ENCODE peak calls at places on chromosomes 1 and 21, in six cellular contexts. One of them, this sample, is unnamed. For H3K79me1, the result is how much of the 10 kb centered on the place peaks cover.

GRCh38 chr1:21447311-21447710 is 7.4 kb downstream of the NBPF3 start:
- DNase-seq in mesenchymal stem cell: peak
- DNase-seq in IMR-90: no peak
- DNase-seq in H1: no peak
- DNase-seq in neuronal stem cell: no peak
- DNase-seq in mesendoderm: no peak
- DNase-seq in this sample: peak

GRCh38 chr1:12708956-12709555 is 6.9 kb upstream of the AADACL3 start:
- DNase-seq in mesenchymal stem cell: no peak
- DNase-seq in mesendoderm: no peak
- DNase-seq in H1: no peak
- DNase-seq in IMR-90: no peak
- DNase-seq in neuronal stem cell: no peak
- DNase-seq in this sample: peak

GRCh38 chr1:115531806-115532359 is 109.9 kb upstream of the VANGL1 start:
- DNase-seq in neuronal stem cell: no peak
- DNase-seq in mesendoderm: no peak
- DNase-seq in IMR-90: no peak
- DNase-seq in H1: no peak
- DNase-seq in mesenchymal stem cell: no peak
- DNase-seq in this sample: no peak

GRCh38 chr1:30405081-30405480 is 318.3 kb downstream of the MATN1 start:
- DNase-seq in mesendoderm: no peak
- DNase-seq in IMR-90: no peak
- DNase-seq in neuronal stem cell: no peak
- DNase-seq in H1: no peak
- DNase-seq in mesenchymal stem cell: no peak
- DNase-seq in this sample: no peak

GRCh38 chr1:183757061-183757460 is 47.9 kb upstream of the RGL1 start:
- DNase-seq in H1: no peak
- DNase-seq in mesendoderm: no peak
- DNase-seq in mesenchymal stem cell: peak
- DNase-seq in neuronal stem cell: no peak
- DNase-seq in IMR-90: peak
- DNase-seq in this sample: no peak

GRCh38 chr1:44681905-44682900 is 7.7 kb downstream of the ARMH1 start:
- DNase-seq in mesendoderm: no peak
- DNase-seq in H1: peak
- DNase-seq in neuronal stem cell: no peak
- DNase-seq in mesenchymal stem cell: no peak
- DNase-seq in IMR-90: no peak
- DNase-seq in this sample: no peak

GRCh38 chr21:28230559-28230958 is 762.1 kb downstream of the LTN1 start:
- DNase-seq in neuronal stem cell: no peak
- DNase-seq in H1: no peak
- DNase-seq in IMR-90: peak
- DNase-seq in mesendoderm: no peak
- DNase-seq in mesenchymal stem cell: peak
- DNase-seq in this sample: no peak

GRCh38 chr1:11782127-11782708 is 20.2 kb downstream of the C1orf167 start:
- DNase-seq in mesenchymal stem cell: no peak
- DNase-seq in neuronal stem cell: no peak
- DNase-seq in IMR-90: no peak
- DNase-seq in mesendoderm: no peak
- DNase-seq in H1: no peak
- DNase-seq in this sample: no peak

GRCh38 chr21:46159390-46159789 is 4.0 kb upstream of the FTCD start:
- DNase-seq in neuronal stem cell: no peak
- DNase-seq in mesenchymal stem cell: no peak
- DNase-seq in IMR-90: no peak
- DNase-seq in mesendoderm: no peak
- DNase-seq in H1: peak
- DNase-seq in this sample: no peak

GRCh38 chr1:161207173-161207572 is 5.0 kb downstream of the NDUFS2 start:
- DNase-seq in mesendoderm: no peak
- DNase-seq in H1: no peak
- DNase-seq in neuronal stem cell: no peak
- DNase-seq in mesenchymal stem cell: peak
- DNase-seq in IMR-90: peak
- DNase-seq in this sample: no peak

GRCh38 chr1:107593436-107594209 is 371.4 kb downstream of the VAV3 start:
- DNase-seq in mesendoderm: no peak
- DNase-seq in mesenchymal stem cell: no peak
- DNase-seq in H1: no peak
- DNase-seq in neuronal stem cell: no peak
- DNase-seq in IMR-90: no peak
- DNase-seq in this sample: peak

GRCh38 chr1:72439036-72439435 is 156.7 kb upstream of the NEGR1 start:
- DNase-seq in IMR-90: peak
- DNase-seq in H1: no peak
- DNase-seq in neuronal stem cell: no peak
- DNase-seq in mesendoderm: no peak
- DNase-seq in mesenchymal stem cell: no peak
- DNase-seq in this sample: no peak
- H3K79me1 ChIP-seq in IMR-90: under half
- H3K79me1 ChIP-seq in H1: under half
- H3K79me1 ChIP-seq in neuronal stem cell: under half
- H3K79me1 ChIP-seq in mesendoderm: under half
- H3K79me1 ChIP-seq in mesenchymal stem cell: under half
- H3K79me1 ChIP-seq in this sample: under half

GRCh38 chr1:93678966-93679480 is 2.6 kb downstream of the BCAR3 start:
- DNase-seq in IMR-90: no peak
- DNase-seq in H1: no peak
- DNase-seq in neuronal stem cell: no peak
- DNase-seq in mesendoderm: peak
- DNase-seq in mesenchymal stem cell: peak
- DNase-seq in this sample: peak

GRCh38 chr1:93681095-93681548 is 515 bp downstream of the BCAR3 start:
- DNase-seq in mesenchymal stem cell: peak
- DNase-seq in IMR-90: peak
- DNase-seq in neuronal stem cell: no peak
- DNase-seq in mesendoderm: no peak
- DNase-seq in H1: peak
- DNase-seq in this sample: no peak

GRCh38 chr1:93681549-93682412 is at the start of gene BCAR3:
- DNase-seq in neuronal stem cell: peak
- DNase-seq in mesendoderm: peak
- DNase-seq in mesenchymal stem cell: peak
- DNase-seq in H1: peak
- DNase-seq in IMR-90: peak
- DNase-seq in this sample: peak

GRCh38 chr1:93679546-93679945 is 2.1 kb downstream of the BCAR3 start:
- DNase-seq in mesendoderm: no peak
- DNase-seq in mesenchymal stem cell: peak
- DNase-seq in IMR-90: peak
- DNase-seq in neuronal stem cell: no peak
- DNase-seq in H1: no peak
- DNase-seq in this sample: no peak

DNA sequence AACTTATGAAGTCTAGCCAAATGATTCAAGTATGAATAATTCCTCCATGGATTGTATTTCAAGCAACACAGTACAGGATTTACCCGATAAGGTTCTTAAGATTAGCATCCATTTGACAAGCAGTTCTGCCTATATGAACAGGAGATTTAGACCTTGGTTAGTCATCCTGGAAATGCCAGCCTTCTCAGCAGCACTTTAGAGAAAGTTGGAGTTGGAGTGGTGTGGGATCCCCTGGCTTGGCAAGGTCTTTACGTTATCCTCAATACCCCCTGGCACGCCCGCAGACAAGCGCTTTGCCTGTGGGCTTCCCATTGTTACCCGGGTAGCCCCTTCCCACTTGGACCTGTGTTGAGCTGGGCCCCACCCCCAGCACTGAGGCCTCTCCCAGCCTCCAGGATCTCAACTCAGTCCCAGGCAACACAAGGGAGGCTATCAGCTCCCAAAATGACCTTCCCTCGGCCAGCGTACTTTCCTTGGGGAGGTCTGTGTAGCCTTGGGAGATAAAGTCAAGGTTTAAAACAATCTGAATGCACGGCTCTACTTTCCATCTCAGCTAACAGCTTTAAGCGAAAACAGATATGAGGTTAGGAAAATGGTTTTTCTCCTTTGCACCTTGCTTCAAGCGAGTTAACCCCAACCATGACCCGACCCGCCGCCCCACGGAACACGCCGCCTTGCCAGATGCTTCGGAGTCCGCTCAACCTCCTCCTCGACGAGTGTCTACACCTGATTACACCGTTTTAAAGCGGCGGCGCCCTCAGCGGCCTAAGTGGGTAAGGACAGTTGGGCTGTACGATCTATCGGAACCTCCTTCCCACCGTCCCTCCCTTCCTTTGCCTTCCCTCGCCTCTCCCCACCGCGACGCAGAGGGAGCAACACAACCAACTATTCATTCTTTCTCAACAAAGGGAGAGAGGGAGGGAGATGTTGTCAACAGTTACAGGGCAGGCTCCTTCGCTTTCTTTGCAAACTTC is 1.2 kb downstream of the BCAR3 start:
- DNase-seq in mesendoderm: peak
- DNase-seq in mesenchymal stem cell: peak
- DNase-seq in IMR-90: peak
- DNase-seq in neuronal stem cell: peak
- DNase-seq in H1: peak
- DNase-seq in this sample: peak
- H3K4me3 ChIP-seq in mesendoderm: peak
- H3K4me3 ChIP-seq in mesenchymal stem cell: peak
- H3K4me3 ChIP-seq in IMR-90: peak
- H3K4me3 ChIP-seq in neuronal stem cell: peak
- H3K4me3 ChIP-seq in H1: peak
- H3K4me3 ChIP-seq in this sample: peak

GRCh38 chr1:2323575-2323974 is 67.8 kb downstream of the MORN1 start:
- DNase-seq in mesendoderm: no peak
- DNase-seq in IMR-90: no peak
- DNase-seq in H1: no peak
- DNase-seq in mesenchymal stem cell: no peak
- DNase-seq in neuronal stem cell: no peak
- DNase-seq in this sample: no peak
- H3K4ac ChIP-seq in mesendoderm: no peak
- H3K4ac ChIP-seq in IMR-90: no peak
- H3K4ac ChIP-seq in H1: no peak
- H3K4ac ChIP-seq in mesenchymal stem cell: no peak
- H3K4ac ChIP-seq in neuronal stem cell: no peak
- H3K4ac ChIP-seq in this sample: peak

GRCh38 chr1:32186491-32186890 is 7.0 kb downstream of the TXLNA start:
- DNase-seq in mesenchymal stem cell: no peak
- DNase-seq in H1: no peak
- DNase-seq in mesendoderm: no peak
- DNase-seq in neuronal stem cell: no peak
- DNase-seq in IMR-90: no peak
- DNase-seq in this sample: no peak

GRCh38 chr1:32182060-32182459 is 2.6 kb downstream of the TXLNA start:
- DNase-seq in IMR-90: peak
- DNase-seq in neuronal stem cell: no peak
- DNase-seq in mesenchymal stem cell: no peak
- DNase-seq in H1: no peak
- DNase-seq in mesendoderm: no peak
- DNase-seq in this sample: no peak

GRCh38 chr1:32184639-32185038 is 5.2 kb downstream of the TXLNA start:
- DNase-seq in mesendoderm: no peak
- DNase-seq in IMR-90: no peak
- DNase-seq in H1: no peak
- DNase-seq in neuronal stem cell: no peak
- DNase-seq in mesenchymal stem cell: no peak
- DNase-seq in this sample: no peak

GRCh38 chr1:32187850-32188249 is 8.4 kb downstream of the TXLNA start:
- DNase-seq in mesenchymal stem cell: no peak
- DNase-seq in mesendoderm: no peak
- DNase-seq in H1: no peak
- DNase-seq in IMR-90: no peak
- DNase-seq in neuronal stem cell: no peak
- DNase-seq in this sample: no peak

GRCh38 chr1:32186077-32186476 is 6.6 kb downstream of the TXLNA start:
- DNase-seq in H1: no peak
- DNase-seq in mesendoderm: peak
- DNase-seq in neuronal stem cell: no peak
- DNase-seq in IMR-90: no peak
- DNase-seq in mesenchymal stem cell: no peak
- DNase-seq in this sample: no peak
- H3K79me1 ChIP-seq in H1: under half
- H3K79me1 ChIP-seq in mesendoderm: under half
- H3K79me1 ChIP-seq in neuronal stem cell: under half
- H3K79me1 ChIP-seq in IMR-90: half or more
- H3K79me1 ChIP-seq in mesenchymal stem cell: under half
- H3K79me1 ChIP-seq in this sample: under half

DNA sequence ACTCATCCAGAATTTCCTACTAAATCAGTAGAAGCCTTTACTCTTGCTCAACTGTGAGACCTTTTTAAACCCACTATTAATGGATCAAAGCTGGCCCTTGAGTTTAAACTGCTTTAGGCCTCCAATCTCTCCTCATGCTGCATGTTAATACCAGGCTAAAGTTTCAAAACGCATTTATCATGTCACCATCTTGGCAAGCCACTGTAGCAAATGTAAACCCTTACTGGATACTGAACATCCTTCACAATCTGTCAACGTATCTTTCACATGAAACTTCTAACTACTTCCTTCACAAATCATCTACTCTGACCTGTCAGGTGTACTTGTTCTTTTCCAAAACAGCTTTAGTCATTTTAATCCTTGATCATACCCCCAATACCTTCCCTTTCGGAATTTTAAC is 3.0 kb downstream of the PAXBP1 start:
- DNase-seq in mesenchymal stem cell: no peak
- DNase-seq in mesendoderm: no peak
- DNase-seq in IMR-90: peak
- DNase-seq in H1: no peak
- DNase-seq in neuronal stem cell: no peak
- DNase-seq in this sample: no peak
- H3K4me3 ChIP-seq in mesenchymal stem cell: no peak
- H3K4me3 ChIP-seq in mesendoderm: no peak
- H3K4me3 ChIP-seq in IMR-90: no peak
- H3K4me3 ChIP-seq in H1: no peak
- H3K4me3 ChIP-seq in neuronal stem cell: no peak
- H3K4me3 ChIP-seq in this sample: no peak

GRCh38 chr1:180922637-180923023 is 9.9 kb downstream of the KIAA1614 start:
- DNase-seq in neuronal stem cell: no peak
- DNase-seq in H1: no peak
- DNase-seq in IMR-90: no peak
- DNase-seq in mesenchymal stem cell: no peak
- DNase-seq in mesendoderm: no peak
- DNase-seq in this sample: no peak
- H3K4ac ChIP-seq in neuronal stem cell: peak
- H3K4ac ChIP-seq in H1: peak
- H3K4ac ChIP-seq in IMR-90: no peak
- H3K4ac ChIP-seq in mesenchymal stem cell: no peak
- H3K4ac ChIP-seq in mesendoderm: peak
- H3K4ac ChIP-seq in this sample: no peak

DNA sequence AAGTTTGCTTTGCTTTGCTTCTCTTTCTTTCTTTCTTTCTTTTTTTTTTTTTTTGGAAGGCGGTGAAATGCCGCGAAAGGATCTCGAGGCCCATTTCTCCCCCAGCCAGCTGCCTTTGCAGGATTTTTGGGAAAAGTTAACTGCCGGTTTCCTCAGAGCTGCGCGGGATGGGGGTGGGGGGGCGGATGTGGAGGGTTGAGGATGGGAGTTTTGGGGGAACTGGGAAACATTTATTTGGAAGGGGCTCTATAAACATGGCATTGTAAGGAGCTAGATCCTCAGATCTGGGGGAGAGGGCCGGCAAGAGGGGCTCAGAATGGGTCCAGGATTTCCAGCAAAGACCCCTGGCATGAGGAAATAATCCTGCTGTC is 1.1 kb downstream of the ZNF362 start:
- DNase-seq in mesendoderm: no peak
- DNase-seq in H1: no peak
- DNase-seq in neuronal stem cell: no peak
- DNase-seq in IMR-90: no peak
- DNase-seq in mesenchymal stem cell: no peak
- DNase-seq in this sample: no peak
- H3K79me1 ChIP-seq in mesendoderm: under half
- H3K79me1 ChIP-seq in H1: under half
- H3K79me1 ChIP-seq in neuronal stem cell: under half
- H3K79me1 ChIP-seq in IMR-90: under half
- H3K79me1 ChIP-seq in mesenchymal stem cell: under half
- H3K79me1 ChIP-seq in this sample: under half

GRCh38 chr1:226882187-226882586 is 11.8 kb downstream of the PSEN2 start:
- DNase-seq in IMR-90: no peak
- DNase-seq in neuronal stem cell: no peak
- DNase-seq in mesendoderm: no peak
- DNase-seq in mesenchymal stem cell: no peak
- DNase-seq in H1: no peak
- DNase-seq in this sample: no peak
- H3K4me3 ChIP-seq in IMR-90: no peak
- H3K4me3 ChIP-seq in neuronal stem cell: no peak
- H3K4me3 ChIP-seq in mesendoderm: no peak
- H3K4me3 ChIP-seq in mesenchymal stem cell: peak
- H3K4me3 ChIP-seq in H1: no peak
- H3K4me3 ChIP-seq in this sample: no peak